ENCODE peak calls at places on chromosome 3, in four cellular contexts. S is fibroblast of pulmonary artery, A is T-helper 2 cell, Q is retinal pigment epithelial cell. N is an unnamed sample.

GRCh38 chr3:128073807-128074206 is 21.6 kb downstream of the SEC61A1 start:
- DNase-seq in S (peak), A (no peak), Q (no peak), N (no peak)

GRCh38 chr3:142566096-142566495 is 12.4 kb downstream of the ATR start:
- DNase-seq in S (peak), A (no peak), Q (no peak), N (no peak)

GRCh38 chr3:3170998-3171397 is 8.5 kb downstream of the CRBN start:
- DNase-seq in S (peak), A (no peak), Q (no peak), N (no peak)

GRCh38 chr3:139202226-139202958 is 141.4 kb upstream of the MRPS22 start:
- DNase-seq in S (no peak), A (no peak), Q (no peak), N (peak)

GRCh38 chr3:142445816-142446254 is 2.0 kb downstream of the XRN1 start:
- DNase-seq in S (peak), A (no peak), Q (no peak), N (no peak)

GRCh38 chr3:8442993-8443670 is 58.5 kb upstream of the LMCD1 start:
- DNase-seq in S (peak), A (no peak), Q (no peak), N (no peak)

GRCh38 chr3:39146611-39147373 is 6.6 kb downstream of the CSRNP1 start:
- DNase-seq in S (peak), A (peak), Q (peak), N (peak)

GRCh38 chr3:172209333-172210321 is 170.2 kb downstream of the FNDC3B start:
- DNase-seq in S (no peak), A (no peak), Q (no peak), N (no peak)

GRCh38 chr3:151580592-151580991 is 119.7 kb upstream of the IGSF10 start:
- DNase-seq in S (peak), A (no peak), Q (no peak), N (peak)

GRCh38 chr3:1183320-1184048 is 90.7 kb downstream of the CNTN6 start:
- DNase-seq in S (peak), A (no peak), Q (peak), N (peak)

GRCh38 chr3:160485931-160486330 is 36.3 kb upstream of the TRIM59 start:
- DNase-seq in S (no peak), A (no peak), Q (no peak), N (no peak)

GRCh38 chr3:128033102-128033501 is 19.1 kb upstream of the SEC61A1 start:
- DNase-seq in S (no peak), A (no peak), Q (no peak), N (peak)

GRCh38 chr3:130905551-130905950 is 11.7 kb downstream of the ATP2C1 start:
- DNase-seq in S (peak), A (no peak), Q (no peak), N (peak)

GRCh38 chr3:169825316-169825715 is 12.6 kb upstream of the LRRC34 start:
- DNase-seq in S (no peak), A (no peak), Q (peak), N (no peak)

GRCh38 chr3:184952671-184953070 is 140.7 kb downstream of the VPS8 start:
- DNase-seq in S (peak), A (no peak), Q (no peak), N (no peak)

GRCh38 chr3:136146981-136147729 is 49.0 kb downstream of the MSL2 start:
- DNase-seq in S (no peak), A (no peak), Q (no peak), N (no peak)

GRCh38 chr3:122533931-122534334 is 19.2 kb upstream of the KPNA1 start:
- DNase-seq in S (peak), A (no peak), Q (no peak), N (peak)

GRCh38 chr3:48656061-48656840 is 6.4 kb downstream of the CELSR3 start:
- DNase-seq in S (peak), A (peak), Q (no peak), N (no peak)

GRCh38 chr3:119240582-119241434 is at the start of gene B4GALT4:
- DNase-seq in S (peak), A (peak), Q (peak), N (no peak)

GRCh38 chr3:115834068-115834467 is 210.8 kb downstream of the GAP43 start:
- DNase-seq in S (peak), A (no peak), Q (no peak), N (no peak)

GRCh38 chr3:9028134-9028533 is 64.9 kb upstream of the RAD18 start:
- DNase-seq in S (peak), A (no peak), Q (peak), N (no peak)

GRCh38 chr3:197809356-197810020 is 18.4 kb downstream of the LRCH3 start:
- DNase-seq in S (peak), A (no peak), Q (no peak), N (no peak)

GRCh38 chr3:123809597-123809996 is 74.5 kb downstream of the MYLK start:
- DNase-seq in S (peak), A (no peak), Q (no peak), N (no peak)

GRCh38 chr3:160697628-160698382 is 20.8 kb downstream of the ARL14 start:
- DNase-seq in S (peak), A (no peak), Q (no peak), N (no peak)